ENCODE peak calls at places on chromosomes 11 and 22, in ten cellular contexts. H, S, D, G, J, Y, C, T, K and B are unnamed samples.
A peak's percentile ranks its signal among the peaks of the same experiment; 100 is the strongest.

GRCh38 chr22:23243006-23243573 is 62.8 kb downstream of the BCR start:
- DNase-seq in H (no peak), S (no peak), D (no peak), G (no peak), J (no peak), Y (no peak), C (no peak), T (no peak), K (peak; percentile 72), B (no peak)

GRCh38 chr11:66546368-66546965 is at the start of gene ACTN3:
- DNase-seq in H (peak; percentile 21), S (peak; percentile 39), D (peak; percentile 81), G (no peak), J (peak; percentile 37), Y (peak; percentile 20), C (peak; percentile 87), T (no peak), K (peak; percentile 66), B (no peak)

GRCh38 chr11:128848815-128849455 is 18.2 kb downstream of the KCNJ1 start:
- DNase-seq in H (peak; percentile 59), S (peak; percentile 53), D (peak; percentile 93), G (peak; percentile 19), J (peak; percentile 52), Y (peak; percentile 38), C (no peak), T (peak; percentile 51), K (peak; percentile 60), B (no peak)

GRCh38 chr11:83956119-83956697 is 670.0 kb upstream of the CCDC90B start:
- DNase-seq in H (no peak), S (no peak), D (no peak), G (no peak), J (no peak), Y (no peak), C (no peak), T (no peak), K (no peak), B (no peak)

GRCh38 chr11:86174101-86175046 is 70.2 kb upstream of the EED start:
- DNase-seq in H (peak; percentile 96), S (peak; percentile 85), D (no peak), G (no peak), J (peak; percentile 55), Y (peak; percentile 99), C (peak; percentile 94), T (peak; percentile 87), K (no peak), B (peak; percentile 9)

GRCh38 chr11:4072668-4073285 is 21.8 kb upstream of the RRM1 start:
- DNase-seq in H (peak; percentile 90), S (peak; percentile 66), D (no peak), G (no peak), J (peak; percentile 58), Y (peak; percentile 76), C (no peak), T (peak; percentile 67), K (peak; percentile 63), B (peak; percentile 70)

GRCh38 chr11:13761712-13762111 is 93.2 kb downstream of the FAR1 start:
- DNase-seq in H (peak; percentile 28), S (peak; percentile 8), D (no peak), G (no peak), J (no peak), Y (peak; percentile 75), C (no peak), T (no peak), K (no peak), B (no peak)

GRCh38 chr11:64021742-64022067 is 14.0 kb upstream of the FLRT1 start:
- DNase-seq in H (no peak), S (no peak), D (no peak), G (no peak), J (no peak), Y (no peak), C (no peak), T (no peak), K (no peak), B (no peak)

GRCh38 chr11:46075168-46075567 is 46.1 kb downstream of the PHF21A start:
- DNase-seq in H (peak; percentile 83), S (peak; percentile 13), D (no peak), G (no peak), J (no peak), Y (peak; percentile 53), C (no peak), T (no peak), K (no peak), B (no peak)

GRCh38 chr11:68840661-68841653 is 759 bp downstream of the CPT1A start:
- DNase-seq in H (peak; percentile 53), S (peak; percentile 77), D (peak; percentile 93), G (no peak), J (peak; percentile 62), Y (peak; percentile 48), C (peak; percentile 77), T (no peak), K (no peak), B (peak; percentile 20)

GRCh38 chr11:70471254-70471653 is 72.9 kb downstream of the CTTN start:
- DNase-seq in H (peak; percentile 39), S (no peak), D (peak; percentile 47), G (no peak), J (no peak), Y (peak; percentile 36), C (no peak), T (peak; percentile 74), K (peak; percentile 32), B (no peak)

GRCh38 chr11:111298466-111299110 is at the start of gene POU2AF3:
- DNase-seq in H (no peak), S (no peak), D (peak; percentile 77), G (no peak), J (no peak), Y (no peak), C (no peak), T (no peak), K (no peak), B (peak; percentile 41)